ENCODE peak calls at places on chromosomes 5 and 9, in six cellular contexts. One of them, this sample, is unnamed.

GRCh38 chr9:116405321-116405720 is 251.7 kb downstream of the PAPPA start:
- DNase-seq in KG1: no peak
- DNase-seq in choroid plexus epithelial cell: no peak
- DNase-seq in neural crest cell: no peak
- DNase-seq in NCI-H510A: no peak
- DNase-seq in cardiac muscle cell: no peak
- DNase-seq in this sample: no peak

GRCh38 chr5:135094339-135095051 is 60.5 kb upstream of the PITX1 start:
- DNase-seq in choroid plexus epithelial cell: no peak
- DNase-seq in neural crest cell: no peak
- DNase-seq in NCI-H510A: no peak
- DNase-seq in cardiac muscle cell: no peak
- DNase-seq in KG1: no peak
- DNase-seq in this sample: no peak

GRCh38 chr9:21030389-21031035 is 928 bp downstream of the HACD4 start:
- DNase-seq in choroid plexus epithelial cell: peak
- DNase-seq in NCI-H510A: no peak
- DNase-seq in neural crest cell: no peak
- DNase-seq in KG1: no peak
- DNase-seq in cardiac muscle cell: peak
- DNase-seq in this sample: no peak

GRCh38 chr9:126248680-126249079 is 77.9 kb upstream of the MVB12B start:
- DNase-seq in NCI-H510A: no peak
- DNase-seq in KG1: no peak
- DNase-seq in neural crest cell: no peak
- DNase-seq in cardiac muscle cell: peak
- DNase-seq in choroid plexus epithelial cell: peak
- DNase-seq in this sample: no peak

GRCh38 chr5:178145965-178146820 is 7.5 kb downstream of the NHP2 start:
- DNase-seq in KG1: no peak
- DNase-seq in cardiac muscle cell: peak
- DNase-seq in NCI-H510A: peak
- DNase-seq in neural crest cell: peak
- DNase-seq in choroid plexus epithelial cell: peak
- DNase-seq in this sample: no peak

GRCh38 chr5:102583663-102584062 is 84.9 kb upstream of the SLCO6A1 start:
- DNase-seq in cardiac muscle cell: peak
- DNase-seq in choroid plexus epithelial cell: peak
- DNase-seq in KG1: no peak
- DNase-seq in NCI-H510A: peak
- DNase-seq in neural crest cell: no peak
- DNase-seq in this sample: peak

GRCh38 chr5:173624276-173624675 is 7.8 kb upstream of the BOD1 start:
- DNase-seq in KG1: no peak
- DNase-seq in neural crest cell: no peak
- DNase-seq in NCI-H510A: no peak
- DNase-seq in cardiac muscle cell: no peak
- DNase-seq in choroid plexus epithelial cell: no peak
- DNase-seq in this sample: no peak

GRCh38 chr9:114237781-114238180 is 82.4 kb downstream of the COL27A1 start:
- DNase-seq in KG1: no peak
- DNase-seq in choroid plexus epithelial cell: no peak
- DNase-seq in NCI-H510A: no peak
- DNase-seq in cardiac muscle cell: no peak
- DNase-seq in neural crest cell: no peak
- DNase-seq in this sample: no peak

GRCh38 chr9:27442464-27442863 is 81.6 kb upstream of the IFNK start:
- DNase-seq in neural crest cell: no peak
- DNase-seq in NCI-H510A: no peak
- DNase-seq in choroid plexus epithelial cell: no peak
- DNase-seq in KG1: no peak
- DNase-seq in cardiac muscle cell: no peak
- DNase-seq in this sample: no peak

GRCh38 chr5:177327539-177328522 is 16.1 kb upstream of the MXD3 start:
- DNase-seq in NCI-H510A: no peak
- DNase-seq in neural crest cell: no peak
- DNase-seq in cardiac muscle cell: peak
- DNase-seq in KG1: no peak
- DNase-seq in choroid plexus epithelial cell: peak
- DNase-seq in this sample: no peak

GRCh38 chr9:99299214-99300102 is 77.4 kb downstream of the SEC61B start:
- DNase-seq in KG1: no peak
- DNase-seq in neural crest cell: no peak
- DNase-seq in NCI-H510A: no peak
- DNase-seq in cardiac muscle cell: peak
- DNase-seq in choroid plexus epithelial cell: peak
- DNase-seq in this sample: peak

GRCh38 chr9:14793389-14793788 is 70.9 kb upstream of the CER1 start:
- DNase-seq in KG1: no peak
- DNase-seq in NCI-H510A: no peak
- DNase-seq in neural crest cell: no peak
- DNase-seq in cardiac muscle cell: no peak
- DNase-seq in choroid plexus epithelial cell: no peak
- DNase-seq in this sample: no peak

GRCh38 chr5:134240421-134240962 is 14.6 kb upstream of the PPP2CA start:
- DNase-seq in neural crest cell: no peak
- DNase-seq in KG1: no peak
- DNase-seq in cardiac muscle cell: peak
- DNase-seq in NCI-H510A: no peak
- DNase-seq in choroid plexus epithelial cell: peak
- DNase-seq in this sample: no peak

GRCh38 chr9:94002316-94003140 is 47.4 kb upstream of the BARX1 start:
- DNase-seq in neural crest cell: peak
- DNase-seq in cardiac muscle cell: peak
- DNase-seq in choroid plexus epithelial cell: peak
- DNase-seq in NCI-H510A: peak
- DNase-seq in KG1: peak
- DNase-seq in this sample: no peak

GRCh38 chr9:79287881-79288280 is 283.9 kb upstream of the TLE4 start:
- DNase-seq in neural crest cell: no peak
- DNase-seq in cardiac muscle cell: no peak
- DNase-seq in KG1: no peak
- DNase-seq in choroid plexus epithelial cell: no peak
- DNase-seq in NCI-H510A: no peak
- DNase-seq in this sample: no peak

GRCh38 chr5:95673076-95673475 is 9.7 kb downstream of the SPATA9 start:
- DNase-seq in cardiac muscle cell: peak
- DNase-seq in NCI-H510A: no peak
- DNase-seq in neural crest cell: no peak
- DNase-seq in KG1: no peak
- DNase-seq in choroid plexus epithelial cell: peak
- DNase-seq in this sample: no peak

GRCh38 chr9:93079371-93079770 is 16.6 kb upstream of the CARD19 start:
- DNase-seq in KG1: no peak
- DNase-seq in cardiac muscle cell: no peak
- DNase-seq in choroid plexus epithelial cell: no peak
- DNase-seq in NCI-H510A: no peak
- DNase-seq in neural crest cell: no peak
- DNase-seq in this sample: no peak

GRCh38 chr5:14696057-14696456 is 31.5 kb downstream of the OTULIN start:
- DNase-seq in neural crest cell: no peak
- DNase-seq in choroid plexus epithelial cell: peak
- DNase-seq in NCI-H510A: no peak
- DNase-seq in cardiac muscle cell: no peak
- DNase-seq in KG1: no peak
- DNase-seq in this sample: no peak

GRCh38 chr9:111076043-111076442 is 37.8 kb upstream of the LPAR1 start:
- DNase-seq in NCI-H510A: no peak
- DNase-seq in cardiac muscle cell: no peak
- DNase-seq in neural crest cell: no peak
- DNase-seq in choroid plexus epithelial cell: no peak
- DNase-seq in KG1: no peak
- DNase-seq in this sample: no peak

GRCh38 chr5:149745-150450 is 41.4 kb upstream of the LRRC14B start:
- DNase-seq in choroid plexus epithelial cell: peak
- DNase-seq in NCI-H510A: no peak
- DNase-seq in cardiac muscle cell: peak
- DNase-seq in KG1: no peak
- DNase-seq in neural crest cell: no peak
- DNase-seq in this sample: peak

GRCh38 chr5:86493777-86494176 is 124.0 kb upstream of the COX7C start:
- DNase-seq in neural crest cell: no peak
- DNase-seq in NCI-H510A: no peak
- DNase-seq in cardiac muscle cell: no peak
- DNase-seq in KG1: no peak
- DNase-seq in choroid plexus epithelial cell: no peak
- DNase-seq in this sample: no peak

GRCh38 chr5:140041492-140042421 is 1.3 kb downstream of the NRG2 start:
- DNase-seq in KG1: no peak
- DNase-seq in NCI-H510A: no peak
- DNase-seq in neural crest cell: peak
- DNase-seq in cardiac muscle cell: peak
- DNase-seq in choroid plexus epithelial cell: peak
- DNase-seq in this sample: no peak

GRCh38 chr5:139925650-139926640 is 117.2 kb downstream of the NRG2 start:
- DNase-seq in NCI-H510A: no peak
- DNase-seq in neural crest cell: no peak
- DNase-seq in choroid plexus epithelial cell: no peak
- DNase-seq in cardiac muscle cell: no peak
- DNase-seq in KG1: no peak
- DNase-seq in this sample: no peak

GRCh38 chr9:89425921-89426388 is 72.0 kb downstream of the SEMA4D start:
- DNase-seq in neural crest cell: no peak
- DNase-seq in choroid plexus epithelial cell: no peak
- DNase-seq in KG1: no peak
- DNase-seq in cardiac muscle cell: no peak
- DNase-seq in NCI-H510A: no peak
- DNase-seq in this sample: no peak